ENCODE peak calls at places on chromosomes 2 and 18, in six cellular contexts. V, K, C, X, I and E are unnamed samples.

GRCh38 chr2:51454177-51454576 is 422.2 kb upstream of the NRXN1 start:
- DNase-seq in V (no peak), K (no peak), C (no peak), X (no peak), I (no peak), E (no peak)

GRCh38 chr18:63237911-63238710 is 81.5 kb downstream of the BCL2 start:
- DNase-seq in V (peak; percentile 68), K (no peak), C (peak; percentile 86), X (peak; percentile 83), I (peak; percentile 52), E (peak; percentile 66)

GRCh38 chr2:224716201-224716600 is at the start of gene CCDC195:
- DNase-seq in V (no peak), K (no peak), C (no peak), X (no peak), I (no peak), E (no peak)

GRCh38 chr2:221204699-221205098 is 367.4 kb downstream of the EPHA4 start:
- DNase-seq in V (no peak), K (no peak), C (no peak), X (no peak), I (no peak), E (peak; percentile 80)

GRCh38 chr2:145593991-145594702 is 1074.2 kb upstream of the ZEB2 start:
- DNase-seq in V (peak; percentile 81), K (no peak), C (peak; percentile 62), X (no peak), I (peak; percentile 51), E (peak; percentile 10)

GRCh38 chr2:57698935-57699449 is 347.6 kb upstream of the VRK2 start:
- DNase-seq in V (no peak), K (no peak), C (no peak), X (no peak), I (no peak), E (no peak)

GRCh38 chr2:36695746-36696415 is 626 bp upstream of the VIT start:
- DNase-seq in V (no peak), K (no peak), C (no peak), X (no peak), I (no peak), E (peak; percentile 16)

GRCh38 chr18:5914016-5914415 is 18.7 kb upstream of the TMEM200C start:
- DNase-seq in V (no peak), K (no peak), C (no peak), X (no peak), I (no peak), E (no peak)

GRCh38 chr2:167480986-167481309 is 592.7 kb downstream of the XIRP2 start:
- DNase-seq in V (no peak), K (no peak), C (no peak), X (no peak), I (no peak), E (no peak)

GRCh38 chr2:14678754-14679153 is 46.2 kb downstream of the LRATD1 start:
- DNase-seq in V (no peak), K (no peak), C (no peak), X (no peak), I (no peak), E (no peak)

GRCh38 chr18:61086657-61087056 is 246.6 kb upstream of the CDH20 start:
- DNase-seq in V (no peak), K (no peak), C (no peak), X (no peak), I (no peak), E (no peak)

GRCh38 chr2:24491626-24492282 is 700 bp downstream of the NCOA1 start:
- DNase-seq in V (no peak), K (peak; percentile 72), C (peak; percentile 49), X (peak; percentile 26), I (peak; percentile 26), E (peak; percentile 98)

GRCh38 chr2:242038166-242038927 is 168.8 kb downstream of the RTP5 start:
- DNase-seq in V (no peak), K (no peak), C (no peak), X (no peak), I (no peak), E (no peak)

GRCh38 chr2:231348173-231348572 is 47.3 kb upstream of the B3GNT7 start:
- DNase-seq in V (peak; percentile 2), K (no peak), C (no peak), X (no peak), I (peak; percentile 62), E (no peak)

GRCh38 chr2:71700880-71701397 is 247.6 kb downstream of the DYSF start:
- DNase-seq in V (no peak), K (no peak), C (peak; percentile 91), X (peak; percentile 95), I (no peak), E (peak; percentile 82)

GRCh38 chr2:36556847-36557246 is 41.1 kb downstream of the FEZ2 start:
- DNase-seq in V (peak; percentile 48), K (no peak), C (no peak), X (no peak), I (no peak), E (no peak)

GRCh38 chr18:44771957-44772917 is 91.5 kb downstream of the SETBP1 start:
- DNase-seq in V (peak; percentile 28), K (no peak), C (no peak), X (no peak), I (no peak), E (no peak)

GRCh38 chr2:102049756-102050443 is 58.1 kb downstream of the IL1R2 start:
- DNase-seq in V (no peak), K (no peak), C (no peak), X (peak; percentile 81), I (no peak), E (no peak)

GRCh38 chr2:67234443-67234842 is 162.7 kb upstream of the ETAA1 start:
- DNase-seq in V (peak; percentile 37), K (no peak), C (no peak), X (no peak), I (no peak), E (peak; percentile 8)

GRCh38 chr2:240142859-240143258 is 2.4 kb upstream of the OTOS start:
- DNase-seq in V (no peak), K (peak; percentile 13), C (no peak), X (no peak), I (no peak), E (no peak)

GRCh38 chr2:200396726-200397348 is 90.3 kb downstream of the SPATS2L start:
- DNase-seq in V (no peak), K (no peak), C (no peak), X (no peak), I (no peak), E (no peak)

GRCh38 chr2:240894006-240894405 is 1.9 kb downstream of the MAB21L4 start:
- DNase-seq in V (no peak), K (no peak), C (no peak), X (no peak), I (no peak), E (no peak)

GRCh38 chr18:12946549-12947354 is 1.1 kb upstream of the SEH1L start:
- DNase-seq in V (peak; percentile 94), K (peak; percentile 67), C (peak; percentile 72), X (peak; percentile 35), I (peak; percentile 50), E (peak; percentile 56)

GRCh38 chr18:13641551-13642439 is 84.6 kb downstream of the FAM210A start:
- DNase-seq in V (no peak), K (peak; percentile 65), C (peak; percentile 24), X (no peak), I (no peak), E (no peak)

GRCh38 chr18:35074581-35074980 is 33.4 kb downstream of the MAPRE2 start:
- DNase-seq in V (no peak), K (no peak), C (no peak), X (no peak), I (no peak), E (no peak)

GRCh38 chr18:35076556-35076955 is 35.3 kb downstream of the MAPRE2 start:
- DNase-seq in V (peak; percentile 33), K (no peak), C (peak; percentile 59), X (no peak), I (no peak), E (no peak)

GRCh38 chr18:35073186-35074105 is 32.2 kb downstream of the MAPRE2 start:
- DNase-seq in V (peak; percentile 52), K (no peak), C (no peak), X (no peak), I (no peak), E (no peak)

GRCh38 chr18:35076126-35076525 is 34.9 kb downstream of the MAPRE2 start:
- DNase-seq in V (no peak), K (no peak), C (no peak), X (no peak), I (no peak), E (no peak)

DNA sequence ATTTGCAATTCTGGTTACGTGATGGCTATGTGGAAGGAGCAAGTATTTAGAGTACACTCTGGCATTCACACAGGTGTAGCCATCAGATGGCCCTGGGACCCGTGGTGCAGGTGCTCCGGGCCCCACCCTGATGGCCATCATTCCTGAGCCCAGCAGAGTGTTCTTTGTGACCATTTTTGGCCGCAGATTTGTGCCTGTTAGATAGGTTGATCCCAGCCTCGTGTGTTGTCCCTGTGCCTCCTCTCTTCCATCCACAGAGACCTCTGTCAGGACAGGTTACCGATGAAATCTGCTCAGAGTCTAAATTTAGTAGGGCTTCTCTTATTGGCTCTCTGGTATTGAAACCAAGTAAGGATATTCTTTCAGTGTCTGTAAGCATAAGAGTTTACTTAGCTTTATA is 33.9 kb downstream of the MAPRE2 start:
- DNase-seq in V (no peak), K (no peak), C (no peak), X (no peak), I (no peak), E (no peak)
- H3K4me3 ChIP-seq in V (no peak overlapping the region), K (no peak overlapping the region), C (no peak overlapping the region), X (no peak overlapping the region), I (no peak overlapping the region), E (no peak overlapping the region)

GRCh38 chr18:79454034-79454735 is 58.5 kb downstream of the NFATC1 start:
- DNase-seq in V (no peak), K (no peak), C (no peak), X (no peak), I (no peak), E (no peak)
- H3K4me3 ChIP-seq in V (no peak overlapping the region), K (no peak overlapping the region), C (no peak overlapping the region), X (no peak overlapping the region), I (no peak overlapping the region), E (no peak overlapping the region)

DNA sequence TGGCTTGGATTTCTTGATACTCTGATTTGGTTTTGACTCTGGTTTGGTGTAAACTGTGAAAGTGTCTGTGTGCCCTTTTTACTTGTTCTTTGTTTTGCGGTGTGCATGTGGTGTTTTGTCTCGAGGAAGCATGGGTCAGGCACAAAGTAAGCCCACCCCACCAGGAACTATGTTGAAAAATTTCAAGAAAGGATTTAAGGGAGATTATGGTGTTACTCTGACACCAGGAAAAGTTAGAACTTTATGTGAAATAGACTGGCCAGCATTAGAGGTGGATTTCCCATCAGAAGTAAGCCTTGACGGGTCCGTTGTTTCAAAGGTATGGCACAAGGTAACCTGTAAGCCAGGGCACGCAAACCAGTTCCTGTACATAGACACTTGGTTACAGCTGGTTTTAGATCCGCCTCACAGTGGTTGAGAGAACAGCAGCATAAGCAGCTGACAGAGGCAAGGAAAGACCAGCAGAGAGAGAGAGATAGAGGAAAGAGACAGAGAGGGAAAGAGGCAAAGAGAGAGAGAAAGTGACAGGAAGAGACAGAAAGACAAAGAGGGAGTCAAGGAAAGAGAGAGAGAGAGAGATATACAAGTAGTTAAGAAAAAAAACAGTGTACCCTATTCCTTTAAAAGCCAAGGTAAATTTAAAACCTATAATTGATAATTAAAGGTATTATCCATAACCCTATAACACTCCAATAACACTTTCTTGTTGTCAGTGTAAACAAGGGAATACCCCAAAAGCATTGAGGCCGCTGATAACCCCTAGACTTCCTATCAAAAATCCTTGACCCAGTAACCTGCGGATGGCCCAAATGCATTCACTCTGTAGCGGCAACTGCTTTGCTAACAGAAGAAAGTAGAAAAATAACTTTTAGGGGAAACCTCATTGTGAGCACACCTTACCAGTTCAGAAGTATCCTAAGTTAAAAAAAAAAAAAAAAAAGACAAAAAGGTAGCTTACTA is 42.6 kb downstream of the TFPI start:
- DNase-seq in V (no peak), K (no peak), C (no peak), X (no peak), I (no peak), E (no peak)
- H3K4me3 ChIP-seq in V (no peak overlapping the region), K (no peak overlapping the region), C (no peak overlapping the region), X (no peak overlapping the region), I (no peak overlapping the region), E (no peak overlapping the region)

GRCh38 chr2:8575011-8575750 is 106.7 kb upstream of the ID2 start:
- DNase-seq in V (peak; percentile 7), K (no peak), C (no peak), X (no peak), I (no peak), E (no peak)
- H3K4me3 ChIP-seq in V (no peak overlapping the region), K (no peak overlapping the region), C (no peak overlapping the region), X (no peak overlapping the region), I (no peak overlapping the region), E (no peak overlapping the region)